ENCODE peak calls at places on chromosomes 2 and 18, in ten cellular contexts. A is endodermal cell, X is heart right ventricle, V is colonic mucosa, P is lower leg skin, S is kidney, N is mucosa of descending colon, B is keratinocyte, D is neural crest cell, Q is nephron progenitor cell. G is an unnamed sample.

GRCh38 chr2:55010149-55010591 is 40.1 kb downstream of the RTN4 start:
- DNase-seq in A (no peak), X (no peak), V (peak; percentile 83), P (peak; percentile 79), S (peak; percentile 59), N (peak; percentile 55), B (no peak), D (no peak), Q (no peak), G (no peak)

GRCh38 chr2:239113592-239113991 is 265.7 kb downstream of the TWIST2 start:
- DNase-seq in A (no peak), X (peak; percentile 4), V (no peak), P (no peak), S (no peak), N (no peak), B (no peak), D (no peak), Q (no peak), G (no peak)

GRCh38 chr2:110794951-110795350 is 62.6 kb downstream of the ACOXL start:
- DNase-seq in A (no peak), X (no peak), V (no peak), P (no peak), S (no peak), N (no peak), B (no peak), D (no peak), Q (no peak), G (no peak)

GRCh38 chr18:34901299-34901698 is 139.9 kb upstream of the MAPRE2 start:
- DNase-seq in A (no peak), X (no peak), V (no peak), P (no peak), S (no peak), N (no peak), B (no peak), D (no peak), Q (no peak), G (no peak)

GRCh38 chr2:42823744-42824453 is 31.5 kb upstream of the HAAO start:
- DNase-seq in A (no peak), X (no peak), V (no peak), P (peak; percentile 11), S (no peak), N (no peak), B (no peak), D (no peak), Q (no peak), G (no peak)

GRCh38 chr2:224865016-224865415 is 148.9 kb upstream of the CCDC195 start:
- DNase-seq in A (no peak), X (no peak), V (no peak), P (no peak), S (no peak), N (no peak), B (no peak), D (no peak), Q (no peak), G (no peak)

GRCh38 chr2:71887196-71887595 is 260.5 kb downstream of the CYP26B1 start:
- DNase-seq in A (no peak), X (no peak), V (no peak), P (peak; percentile 3), S (no peak), N (no peak), B (no peak), D (no peak), Q (no peak), G (no peak)

GRCh38 chr2:207483066-207483465 is 46.7 kb upstream of the CREB1 start:
- DNase-seq in A (no peak), X (no peak), V (no peak), P (no peak), S (no peak), N (no peak), B (no peak), D (no peak), Q (no peak), G (no peak)

GRCh38 chr2:43136862-43137261 is 89.5 kb downstream of the ZFP36L2 start:
- DNase-seq in A (peak; percentile 41), X (no peak), V (no peak), P (no peak), S (peak; percentile 46), N (no peak), B (no peak), D (no peak), Q (no peak), G (no peak)

GRCh38 chr2:172404824-172405223 is 22.6 kb upstream of the ITGA6 start:
- DNase-seq in A (no peak), X (no peak), V (no peak), P (no peak), S (no peak), N (no peak), B (no peak), D (no peak), Q (no peak), G (no peak)

GRCh38 chr18:58993260-58993659 is 128.6 kb downstream of the ZNF532 start:
- DNase-seq in A (no peak), X (no peak), V (no peak), P (no peak), S (no peak), N (no peak), B (peak; percentile 26), D (no peak), Q (no peak), G (no peak)

GRCh38 chr2:50863218-50863617 is 168.7 kb downstream of the NRXN1 start:
- DNase-seq in A (no peak), X (no peak), V (no peak), P (no peak), S (no peak), N (no peak), B (no peak), D (no peak), Q (no peak), G (no peak)

GRCh38 chr18:79494936-79495335 is 99.2 kb downstream of the NFATC1 start:
- DNase-seq in A (no peak), X (no peak), V (no peak), P (no peak), S (peak; percentile 56), N (peak; percentile 5), B (no peak), D (no peak), Q (no peak), G (peak; percentile 43)

DNA sequence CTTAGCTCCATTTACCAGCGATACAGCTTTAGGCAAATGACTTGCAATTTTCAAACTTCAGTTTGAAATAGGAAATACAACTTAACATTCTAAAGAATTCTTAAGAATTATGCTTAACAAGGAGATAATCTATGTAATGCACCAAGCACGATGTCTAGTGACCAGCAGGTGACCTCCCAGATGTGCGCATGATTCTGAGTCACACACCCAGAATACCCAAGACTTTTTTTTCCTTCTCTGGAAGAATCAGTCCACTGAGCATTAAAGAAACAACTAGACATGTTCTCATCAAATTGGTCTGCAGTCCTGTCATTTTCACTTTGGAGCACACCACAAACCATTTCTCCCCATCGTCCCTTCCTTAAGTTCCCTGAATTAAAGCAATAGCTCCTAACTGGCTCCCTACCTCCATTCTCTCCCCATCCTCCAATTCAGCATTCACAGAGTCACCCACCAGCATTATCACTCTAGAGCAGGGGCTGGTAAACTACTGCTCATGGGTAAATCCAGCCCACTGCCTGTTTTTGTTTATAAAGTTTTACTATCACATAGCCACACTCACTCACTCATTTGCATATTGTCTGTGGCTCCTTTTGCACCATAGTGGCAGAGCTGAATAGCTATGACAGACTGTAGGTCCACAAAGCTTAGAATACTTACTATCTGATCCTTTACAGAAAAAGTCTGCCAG is 13.2 kb downstream of the EVA1A start:
- DNase-seq in A (peak; percentile 18), X (no peak), V (no peak), P (no peak), S (no peak), N (no peak), B (no peak), D (no peak), Q (no peak), G (no peak)
- TF ChIP-seq CTCF in A (no peak), X (no peak), V (no peak), P (no peak), S (no peak), N (no peak), B (no peak), D (no peak), Q (no peak), G (no peak)

DNA sequence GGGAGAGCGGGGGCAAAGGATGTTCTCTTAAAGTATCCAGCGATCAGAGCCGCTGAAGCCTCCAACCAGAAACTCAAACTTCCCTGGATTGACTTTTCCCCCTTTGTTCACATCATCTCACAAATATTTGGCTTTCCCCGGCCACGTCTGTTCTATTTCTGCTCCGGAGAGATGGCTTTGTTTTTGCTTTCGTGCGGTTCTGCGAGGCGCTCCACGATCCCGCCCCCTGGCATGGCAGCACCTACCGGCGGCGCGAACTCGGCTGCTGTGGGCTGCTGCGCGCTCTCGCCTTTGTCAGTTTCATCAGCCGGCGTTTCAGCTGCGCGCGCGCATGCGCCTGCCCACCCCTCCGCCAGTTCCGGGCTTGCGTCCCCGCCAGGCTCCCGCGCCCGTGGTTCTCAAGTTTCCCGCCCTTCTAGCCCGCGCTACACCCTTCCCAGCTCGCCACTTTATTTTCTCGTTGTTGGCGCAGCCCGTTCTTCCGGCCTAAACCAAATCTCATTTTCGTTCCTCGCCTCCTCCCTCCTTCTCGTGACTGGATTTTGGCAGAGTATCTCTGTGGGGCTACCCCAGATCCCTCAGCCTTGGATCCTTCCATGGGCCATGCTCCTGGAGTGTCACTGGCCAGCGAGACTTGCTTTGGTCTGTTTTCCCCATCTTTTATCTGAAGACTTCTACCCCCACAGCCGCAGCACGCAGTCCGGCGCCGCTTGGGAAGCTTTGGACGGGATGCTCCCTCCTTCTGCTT is 98.0 kb downstream of the INSIG2 start:
- DNase-seq in A (peak; percentile 93), X (peak; percentile 88), V (peak; percentile 85), P (peak; percentile 83), S (peak; percentile 95), N (peak; percentile 79), B (no peak), D (peak; percentile 74), Q (peak; percentile 91), G (peak; percentile 89)
- TF ChIP-seq CTCF in A (peak; percentile 19), X (no peak), V (no peak), P (no peak), S (no peak), N (no peak), B (no peak), D (peak; percentile 25), Q (no peak), G (peak; percentile 28)

GRCh38 chr2:170408461-170409163 is 230.7 kb downstream of the MYO3B start:
- DNase-seq in A (no peak), X (no peak), V (no peak), P (no peak), S (no peak), N (no peak), B (no peak), D (peak; percentile 2), Q (no peak), G (no peak)
- TF ChIP-seq CTCF in A (no peak), X (no peak), V (no peak), P (no peak), S (no peak), N (no peak), B (no peak), D (no peak), Q (no peak), G (no peak)

GRCh38 chr2:161273038-161273760 is 35.0 kb upstream of the PSMD14 start:
- DNase-seq in A (peak; percentile 43), X (no peak), V (peak; percentile 27), P (peak; percentile 20), S (no peak), N (no peak), B (peak; percentile 19), D (peak; percentile 31), Q (peak; percentile 22), G (no peak)
- TF ChIP-seq CTCF in A (peak; percentile 86), X (peak; percentile 59), V (peak; percentile 64), P (no peak), S (peak; percentile 63), N (no peak), B (no peak), D (peak; percentile 85), Q (peak; percentile 79), G (peak; percentile 91)

GRCh38 chr2:46029332-46029811 is 267.8 kb upstream of the EPAS1 start:
- DNase-seq in A (peak; percentile 51), X (peak; percentile 25), V (no peak), P (no peak), S (no peak), N (no peak), B (no peak), D (no peak), Q (no peak), G (no peak)
- TF ChIP-seq CTCF in A (peak; percentile 53), X (no peak), V (no peak), P (no peak), S (peak; percentile 5), N (no peak), B (no peak), D (peak; percentile 18), Q (no peak), G (no peak)

G was measured in type B pancreatic cell.